ENCODE peak calls at places on chromosomes 3 and 15, in five cellular contexts. U, C, G, N and W are unnamed samples.

GRCh38 chr15:57384024-57384423 is 7.7 kb downstream of the CGNL1 start:
- ATAC-seq in U (no peak), C (no peak), G (no peak), N (peak; percentile 70), W (no peak)

GRCh38 chr15:96336045-96336642 is 5.6 kb downstream of the NR2F2 start:
- ATAC-seq in U (no peak), C (no peak), G (no peak), N (no peak), W (no peak)

GRCh38 chr3:44511238-44511567 is 33.7 kb upstream of the ZNF445 start:
- ATAC-seq in U (no peak), C (no peak), G (no peak), N (no peak), W (no peak)

GRCh38 chr15:92124669-92125068 is 269.0 kb upstream of the ST8SIA2 start:
- ATAC-seq in U (no peak), C (no peak), G (no peak), N (no peak), W (no peak)

GRCh38 chr3:49248828-49249227 is 28.2 kb downstream of the C3orf62 start:
- ATAC-seq in U (no peak), C (peak; percentile 91), G (no peak), N (peak; percentile 96), W (peak; percentile 92)

GRCh38 chr3:19070325-19070724 is 78.0 kb upstream of the KCNH8 start:
- ATAC-seq in U (no peak), C (no peak), G (no peak), N (no peak), W (no peak)

GRCh38 chr15:78164010-78164409 is 14.8 kb downstream of the IDH3A start:
- ATAC-seq in U (no peak), C (no peak), G (no peak), N (no peak), W (no peak)

GRCh38 chr15:52233405-52233804 is 42.2 kb upstream of the GNB5 start:
- ATAC-seq in U (no peak), C (no peak), G (no peak), N (no peak), W (peak; percentile 8)

GRCh38 chr3:66355394-66355793 is 134.6 kb downstream of the SLC25A26 start:
- ATAC-seq in U (peak; percentile 57), C (no peak), G (peak; percentile 41), N (no peak), W (no peak)

GRCh38 chr3:40877651-40878463 is 321.4 kb upstream of the CTNNB1 start:
- ATAC-seq in U (no peak), C (peak; percentile 86), G (no peak), N (peak; percentile 93), W (peak; percentile 66)

GRCh38 chr3:9135930-9136525 is 113.4 kb downstream of the SRGAP3 start:
- ATAC-seq in U (peak; percentile 40), C (peak; percentile 57), G (peak; percentile 51), N (peak; percentile 76), W (peak; percentile 28)

GRCh38 chr15:72365844-72366243 is 10.0 kb downstream of the HEXA start:
- ATAC-seq in U (peak; percentile 78), C (peak; percentile 55), G (peak; percentile 95), N (no peak), W (peak; percentile 33)

GRCh38 chr15:55532944-55533343 is 24.9 kb upstream of the DNAAF4 start:
- ATAC-seq in U (no peak), C (no peak), G (no peak), N (no peak), W (no peak)

GRCh38 chr3:5301671-5302297 is 114.3 kb downstream of the EDEM1 start:
- ATAC-seq in U (no peak), C (no peak), G (no peak), N (peak; percentile 92), W (no peak)

GRCh38 chr15:79307251-79307650 is 3.7 kb upstream of the TMED3 start:
- ATAC-seq in U (no peak), C (no peak), G (no peak), N (no peak), W (no peak)

GRCh38 chr3:119418641-119419040 is 44.8 kb downstream of the TMEM39A start:
- ATAC-seq in U (no peak), C (no peak), G (no peak), N (peak; percentile 21), W (no peak)

GRCh38 chr3:157166559-157166958 is 6.6 kb upstream of the CCNL1 start:
- ATAC-seq in U (peak; percentile 23), C (no peak), G (peak; percentile 61), N (no peak), W (no peak)

GRCh38 chr3:183880121-183880520 is 4.6 kb downstream of the PARL start:
- ATAC-seq in U (no peak), C (no peak), G (no peak), N (no peak), W (no peak)

GRCh38 chr3:177807150-177807875 is 610.0 kb upstream of the TBL1XR1 start:
- ATAC-seq in U (no peak), C (peak; percentile 52), G (no peak), N (no peak), W (no peak)

GRCh38 chr3:66413151-66413751 is 87.6 kb downstream of the LRIG1 start:
- ATAC-seq in U (peak; percentile 47), C (no peak), G (peak; percentile 92), N (no peak), W (no peak)

GRCh38 chr15:40990080-40990479 is 36.8 kb downstream of the CHAC1 start:
- ATAC-seq in U (no peak), C (no peak), G (peak; percentile 85), N (no peak), W (no peak)

GRCh38 chr3:168364992-168365391 is 269.3 kb upstream of the GOLIM4 start:
- ATAC-seq in U (no peak), C (no peak), G (no peak), N (peak; percentile 99), W (no peak)

GRCh38 chr15:63088532-63089245 is 33.0 kb upstream of the LACTB start:
- ATAC-seq in U (no peak), C (no peak), G (no peak), N (no peak), W (no peak)

GRCh38 chr15:65396965-65397317 is 19.1 kb upstream of the IGDCC3 start:
- ATAC-seq in U (no peak), C (no peak), G (no peak), N (no peak), W (no peak)

GRCh38 chr3:61250784-61251173 is 473 bp downstream of the FHIT start:
- ATAC-seq in U (no peak), C (peak; percentile 55), G (peak; percentile 26), N (peak; percentile 51), W (peak; percentile 66)

GRCh38 chr15:73786518-73786917 is 33.4 kb upstream of the INSYN1 start:
- ATAC-seq in U (no peak), C (no peak), G (no peak), N (peak; percentile 41), W (no peak)

GRCh38 chr3:23271876-23272741 is 69.0 kb downstream of the UBE2E2 start:
- ATAC-seq in U (no peak), C (no peak), G (no peak), N (no peak), W (no peak)

GRCh38 chr3:195196266-195196665 is 74.7 kb downstream of the XXYLT1 start:
- ATAC-seq in U (no peak), C (no peak), G (no peak), N (peak; percentile 41), W (peak; percentile 45)